ENCODE peak calls at places on chromosomes 1 and 21, in six cellular contexts. One of them, this sample, is unnamed.

GRCh38 chr21:39125752-39126485 is 57.3 kb downstream of the PSMG1 start:
- DNase-seq in HCT116: peak; percentile 45
- DNase-seq in A673: peak; percentile 65
- DNase-seq in fibroblast of lung: peak; percentile 85
- DNase-seq in psoas muscle: peak; percentile 63
- DNase-seq in choroid plexus epithelial cell: peak; percentile 88
- DNase-seq in this sample: peak; percentile 76

GRCh38 chr1:205064741-205065316 is 19.4 kb downstream of the TMEM81 start:
- DNase-seq in psoas muscle: peak; percentile 36
- DNase-seq in HCT116: no peak
- DNase-seq in A673: no peak
- DNase-seq in fibroblast of lung: no peak
- DNase-seq in choroid plexus epithelial cell: no peak
- DNase-seq in this sample: no peak

GRCh38 chr21:15943009-15943666 is 213.4 kb downstream of the USP25 start:
- DNase-seq in A673: no peak
- DNase-seq in choroid plexus epithelial cell: peak; percentile 23
- DNase-seq in HCT116: no peak
- DNase-seq in psoas muscle: no peak
- DNase-seq in fibroblast of lung: peak; percentile 10
- DNase-seq in this sample: peak; percentile 74

GRCh38 chr1:91889717-91890459 is 3.9 kb upstream of the TGFBR3 start:
- DNase-seq in HCT116: no peak
- DNase-seq in psoas muscle: no peak
- DNase-seq in choroid plexus epithelial cell: peak; percentile 45
- DNase-seq in A673: no peak
- DNase-seq in fibroblast of lung: peak; percentile 53
- DNase-seq in this sample: peak; percentile 93

GRCh38 chr21:36471254-36471723 is 8.6 kb downstream of the CLDN14 start:
- DNase-seq in psoas muscle: no peak
- DNase-seq in fibroblast of lung: no peak
- DNase-seq in A673: no peak
- DNase-seq in choroid plexus epithelial cell: peak; percentile 48
- DNase-seq in HCT116: no peak
- DNase-seq in this sample: peak; percentile 58

GRCh38 chr1:5389101-5389885 is 602.9 kb downstream of the NPHP4 start:
- DNase-seq in HCT116: no peak
- DNase-seq in A673: no peak
- DNase-seq in psoas muscle: no peak
- DNase-seq in choroid plexus epithelial cell: no peak
- DNase-seq in fibroblast of lung: no peak
- DNase-seq in this sample: no peak

GRCh38 chr1:50183734-50184133 is 75.0 kb downstream of the ELAVL4 start:
- DNase-seq in HCT116: no peak
- DNase-seq in choroid plexus epithelial cell: no peak
- DNase-seq in psoas muscle: no peak
- DNase-seq in A673: no peak
- DNase-seq in fibroblast of lung: no peak
- DNase-seq in this sample: no peak

GRCh38 chr1:201172999-201173610 is 17.5 kb upstream of the IGFN1 start:
- DNase-seq in choroid plexus epithelial cell: peak; percentile 70
- DNase-seq in psoas muscle: peak; percentile 76
- DNase-seq in fibroblast of lung: peak; percentile 42
- DNase-seq in A673: no peak
- DNase-seq in HCT116: no peak
- DNase-seq in this sample: peak; percentile 93

GRCh38 chr1:230356869-230357778 is 69.0 kb downstream of the PGBD5 start:
- DNase-seq in choroid plexus epithelial cell: peak; percentile 45
- DNase-seq in fibroblast of lung: no peak
- DNase-seq in psoas muscle: no peak
- DNase-seq in HCT116: no peak
- DNase-seq in A673: peak; percentile 60
- DNase-seq in this sample: no peak

GRCh38 chr1:3192359-3192758 is 123.4 kb downstream of the PRDM16 start:
- DNase-seq in fibroblast of lung: no peak
- DNase-seq in choroid plexus epithelial cell: no peak
- DNase-seq in psoas muscle: no peak
- DNase-seq in A673: no peak
- DNase-seq in HCT116: no peak
- DNase-seq in this sample: no peak

GRCh38 chr1:70767377-70767776 is 280.2 kb downstream of the PTGER3 start:
- DNase-seq in psoas muscle: no peak
- DNase-seq in A673: no peak
- DNase-seq in choroid plexus epithelial cell: no peak
- DNase-seq in fibroblast of lung: no peak
- DNase-seq in HCT116: no peak
- DNase-seq in this sample: no peak

GRCh38 chr1:3691421-3692204 is 39.3 kb downstream of the TP73 start:
- DNase-seq in A673: no peak
- DNase-seq in psoas muscle: no peak
- DNase-seq in fibroblast of lung: no peak
- DNase-seq in HCT116: no peak
- DNase-seq in choroid plexus epithelial cell: no peak
- DNase-seq in this sample: no peak

GRCh38 chr1:185345913-185346717 is 29.1 kb upstream of the IVNS1ABP start:
- DNase-seq in psoas muscle: no peak
- DNase-seq in fibroblast of lung: no peak
- DNase-seq in choroid plexus epithelial cell: no peak
- DNase-seq in HCT116: no peak
- DNase-seq in A673: no peak
- DNase-seq in this sample: no peak

GRCh38 chr1:117686907-117687306 is 81.1 kb downstream of the TENT5C start:
- DNase-seq in fibroblast of lung: peak; percentile 48
- DNase-seq in A673: no peak
- DNase-seq in choroid plexus epithelial cell: peak; percentile 25
- DNase-seq in psoas muscle: no peak
- DNase-seq in HCT116: no peak
- DNase-seq in this sample: no peak

GRCh38 chr1:77639056-77639455 is 43.4 kb downstream of the ZZZ3 start:
- DNase-seq in A673: no peak
- DNase-seq in fibroblast of lung: peak; percentile 45
- DNase-seq in choroid plexus epithelial cell: peak; percentile 21
- DNase-seq in HCT116: no peak
- DNase-seq in psoas muscle: no peak
- DNase-seq in this sample: peak; percentile 68

GRCh38 chr1:11648732-11649158 is 5.5 kb downstream of the FBXO2 start:
- DNase-seq in choroid plexus epithelial cell: no peak
- DNase-seq in psoas muscle: no peak
- DNase-seq in fibroblast of lung: no peak
- DNase-seq in HCT116: no peak
- DNase-seq in A673: no peak
- DNase-seq in this sample: peak; percentile 58

GRCh38 chr1:47179023-47179987 is 10.5 kb downstream of the PDZK1IP1 start:
- DNase-seq in choroid plexus epithelial cell: peak; percentile 96
- DNase-seq in HCT116: peak; percentile 89
- DNase-seq in psoas muscle: peak; percentile 94
- DNase-seq in fibroblast of lung: peak; percentile 92
- DNase-seq in A673: peak; percentile 95
- DNase-seq in this sample: peak; percentile 93

GRCh38 chr1:3275471-3276340 is 178.8 kb upstream of the ARHGEF16 start:
- DNase-seq in fibroblast of lung: no peak
- DNase-seq in choroid plexus epithelial cell: peak; percentile 32
- DNase-seq in A673: no peak
- DNase-seq in psoas muscle: no peak
- DNase-seq in HCT116: no peak
- DNase-seq in this sample: no peak

GRCh38 chr1:201531551-201532425 is 7.1 kb upstream of the NAV1 start:
- DNase-seq in HCT116: no peak
- DNase-seq in fibroblast of lung: no peak
- DNase-seq in psoas muscle: peak; percentile 57
- DNase-seq in choroid plexus epithelial cell: no peak
- DNase-seq in A673: no peak
- DNase-seq in this sample: no peak

GRCh38 chr1:29912413-29912812 is 676.1 kb downstream of the PTPRU start:
- DNase-seq in choroid plexus epithelial cell: peak; percentile 59
- DNase-seq in psoas muscle: no peak
- DNase-seq in HCT116: peak; percentile 3
- DNase-seq in fibroblast of lung: peak; percentile 53
- DNase-seq in A673: peak; percentile 52
- DNase-seq in this sample: peak; percentile 4

GRCh38 chr1:113871597-113872113 is at the start of gene PTPN22:
- DNase-seq in psoas muscle: no peak
- DNase-seq in fibroblast of lung: peak; percentile 50
- DNase-seq in A673: no peak
- DNase-seq in choroid plexus epithelial cell: peak; percentile 83
- DNase-seq in HCT116: no peak
- DNase-seq in this sample: peak; percentile 74

GRCh38 chr1:109299087-109299983 is 7.5 kb downstream of the MYBPHL start:
- DNase-seq in HCT116: no peak
- DNase-seq in psoas muscle: peak; percentile 74
- DNase-seq in A673: no peak
- DNase-seq in choroid plexus epithelial cell: peak; percentile 97
- DNase-seq in fibroblast of lung: peak; percentile 90
- DNase-seq in this sample: peak; percentile 66
- H3K4me3 ChIP-seq in HCT116: no peak overlapping the region
- H3K4me3 ChIP-seq in psoas muscle: no peak overlapping the region
- H3K4me3 ChIP-seq in A673: no peak overlapping the region
- H3K4me3 ChIP-seq in choroid plexus epithelial cell: no peak overlapping the region
- H3K4me3 ChIP-seq in fibroblast of lung: no peak overlapping the region
- H3K4me3 ChIP-seq in this sample: no peak overlapping the region

GRCh38 chr1:171266930-171267329 is 18.6 kb downstream of the FMO1 start:
- DNase-seq in psoas muscle: no peak
- DNase-seq in choroid plexus epithelial cell: no peak
- DNase-seq in HCT116: no peak
- DNase-seq in A673: no peak
- DNase-seq in fibroblast of lung: no peak
- DNase-seq in this sample: no peak
- TF ChIP-seq CTCF in psoas muscle: no peak
- TF ChIP-seq CTCF in choroid plexus epithelial cell: no peak
- TF ChIP-seq CTCF in HCT116: no peak
- TF ChIP-seq CTCF in A673: no peak
- TF ChIP-seq CTCF in fibroblast of lung: no peak
- TF ChIP-seq CTCF in this sample: no peak

GRCh38 chr1:169487153-169487552 is 1.4 kb upstream of the SLC19A2 start:
- DNase-seq in psoas muscle: no peak
- DNase-seq in fibroblast of lung: no peak
- DNase-seq in A673: peak; percentile 25
- DNase-seq in HCT116: no peak
- DNase-seq in choroid plexus epithelial cell: no peak
- DNase-seq in this sample: no peak
- H3K4me3 ChIP-seq in psoas muscle: peak overlapping the region; percentile 95
- H3K4me3 ChIP-seq in fibroblast of lung: peak overlapping the region; percentile 13
- H3K4me3 ChIP-seq in A673: no peak overlapping the region
- H3K4me3 ChIP-seq in HCT116: no peak overlapping the region
- H3K4me3 ChIP-seq in choroid plexus epithelial cell: peak overlapping the region; percentile 88
- H3K4me3 ChIP-seq in this sample: no peak overlapping the region

GRCh38 chr1:108646661-108647269 is 14.1 kb downstream of the HENMT1 start:
- DNase-seq in psoas muscle: peak; percentile 83
- DNase-seq in HCT116: no peak
- DNase-seq in A673: peak; percentile 74
- DNase-seq in choroid plexus epithelial cell: peak; percentile 97
- DNase-seq in fibroblast of lung: peak; percentile 89
- DNase-seq in this sample: peak; percentile 63

GRCh38 chr1:108644984-108645383 is 15.9 kb downstream of the HENMT1 start:
- DNase-seq in psoas muscle: no peak
- DNase-seq in A673: no peak
- DNase-seq in HCT116: no peak
- DNase-seq in fibroblast of lung: no peak
- DNase-seq in choroid plexus epithelial cell: no peak
- DNase-seq in this sample: no peak

GRCh38 chr1:108646265-108646660 is 14.6 kb downstream of the HENMT1 start:
- DNase-seq in A673: no peak
- DNase-seq in HCT116: no peak
- DNase-seq in fibroblast of lung: no peak
- DNase-seq in choroid plexus epithelial cell: no peak
- DNase-seq in psoas muscle: no peak
- DNase-seq in this sample: no peak

GRCh38 chr1:108645479-108646184 is 15.3 kb downstream of the HENMT1 start:
- DNase-seq in psoas muscle: no peak
- DNase-seq in HCT116: no peak
- DNase-seq in fibroblast of lung: no peak
- DNase-seq in choroid plexus epithelial cell: no peak
- DNase-seq in A673: no peak
- DNase-seq in this sample: no peak

DNA sequence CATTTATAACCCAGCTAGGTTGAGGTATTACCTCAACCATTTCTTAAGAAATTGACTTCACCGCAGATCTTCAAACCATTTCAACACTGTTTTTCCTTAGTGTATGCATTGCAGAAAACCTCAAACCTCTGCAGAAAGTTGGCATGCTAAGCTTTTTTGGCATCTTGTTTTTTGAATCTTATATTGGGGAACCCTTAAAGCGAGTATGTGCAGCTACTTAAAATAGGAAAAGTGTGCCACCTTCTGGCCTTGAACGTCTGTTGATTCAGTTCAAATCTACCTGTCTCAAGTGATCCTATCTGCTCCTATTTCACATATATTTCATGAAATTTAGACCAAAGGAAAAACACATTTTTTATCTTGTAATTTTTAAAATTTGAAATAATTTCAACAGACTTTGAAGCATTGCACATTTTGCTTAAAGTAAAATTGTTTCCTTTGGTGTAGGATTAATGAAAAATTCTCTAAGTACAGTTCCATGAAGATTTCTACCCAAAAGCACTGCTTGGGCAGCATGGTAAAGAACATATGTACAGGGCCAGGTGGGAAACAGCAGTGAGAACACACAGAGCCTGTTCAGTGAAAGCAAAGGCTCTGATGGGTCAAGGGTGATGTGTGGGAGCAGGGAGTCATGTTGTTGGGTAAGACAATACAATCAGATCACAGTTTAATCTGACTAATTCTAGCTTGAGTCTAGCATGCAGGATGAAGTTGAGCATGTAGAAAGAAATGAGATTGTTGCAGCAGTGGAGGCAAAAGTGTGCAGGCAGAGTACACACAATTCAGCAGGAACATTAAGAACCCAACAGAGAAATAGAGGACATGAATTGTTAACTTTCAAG is 17.2 kb downstream of the HENMT1 start:
- DNase-seq in HCT116: peak; percentile 15
- DNase-seq in psoas muscle: no peak
- DNase-seq in fibroblast of lung: peak; percentile 86
- DNase-seq in A673: peak; percentile 77
- DNase-seq in choroid plexus epithelial cell: peak; percentile 91
- DNase-seq in this sample: peak; percentile 74
- TF ChIP-seq CTCF in HCT116: peak; percentile 33
- TF ChIP-seq CTCF in psoas muscle: peak; percentile 66
- TF ChIP-seq CTCF in fibroblast of lung: peak; percentile 62
- TF ChIP-seq CTCF in A673: peak; percentile 75
- TF ChIP-seq CTCF in choroid plexus epithelial cell: peak; percentile 67
- TF ChIP-seq CTCF in this sample: peak; percentile 67

This sample was measured in epithelial cell of esophagus.